ENCODE peak calls at places on chromosomes 7 and 10, in four cellular contexts. H is bronchial epithelial cell, I is spleen, P is ACHN. C is an unnamed sample.

GRCh38 chr7:343864-344607 is 54.1 kb downstream of the FOXL3 start:
- DNase-seq in H (no peak), P (no peak), I (no peak), C (no peak)

GRCh38 chr7:92641921-92642511 is 51.8 kb upstream of the FAM133B start:
- DNase-seq in P (peak; percentile 85), I (no peak), H (peak; percentile 84), C (peak; percentile 22)

GRCh38 chr10:78899996-78900714 is 168.6 kb upstream of the ZMIZ1 start:
- DNase-seq in P (no peak), I (peak; percentile 63), H (no peak), C (no peak)

GRCh38 chr10:3548096-3548495 is 236.9 kb downstream of the KLF6 start:
- DNase-seq in I (no peak), H (no peak), P (no peak), C (no peak)

GRCh38 chr10:62815373-62816111 is 624 bp downstream of the EGR2 start:
- DNase-seq in H (no peak), I (peak; percentile 88), P (no peak), C (no peak)

GRCh38 chr7:136114966-136115762 is 138.0 kb upstream of the MTPN start:
- DNase-seq in H (peak; percentile 23), P (peak; percentile 68), I (peak; percentile 66), C (no peak)

GRCh38 chr7:1061180-1061579 is 16.8 kb downstream of the GPR146 start:
- DNase-seq in H (no peak), I (peak; percentile 71), P (no peak), C (no peak)

GRCh38 chr7:28544453-28545142 is 132.3 kb downstream of the CREB5 start:
- DNase-seq in I (no peak), H (no peak), P (no peak), C (no peak)

GRCh38 chr10:133266056-133266795 is 10.4 kb downstream of the ADAM8 start:
- DNase-seq in P (no peak), I (no peak), H (no peak), C (no peak)

GRCh38 chr10:120505866-120506265 is 48.8 kb downstream of the PLPP4 start:
- DNase-seq in P (no peak), H (no peak), I (no peak), C (no peak)

GRCh38 chr7:134452991-134453473 is 5.9 kb downstream of the AKR1B1 start:
- DNase-seq in P (no peak), I (no peak), H (no peak), C (no peak)

GRCh38 chr7:123725586-123726171 is 23.1 kb downstream of the WASL start:
- DNase-seq in I (no peak), P (no peak), H (no peak), C (no peak)

GRCh38 chr7:114854369-114854768 is 67.5 kb upstream of the MDFIC start:
- DNase-seq in H (peak; percentile 21), I (no peak), P (no peak), C (no peak)

GRCh38 chr10:128879030-128879429 is 588.0 kb upstream of the MGMT start:
- DNase-seq in H (no peak), P (no peak), I (no peak), C (no peak)

GRCh38 chr10:77162697-77163096 is 474.9 kb downstream of the KCNMA1 start:
- DNase-seq in H (peak; percentile 94), P (no peak), I (no peak), C (peak; percentile 84)

GRCh38 chr10:103154464-103155299 is 38.4 kb downstream of the NT5C2 start:
- DNase-seq in H (no peak), P (no peak), I (no peak), C (no peak)

GRCh38 chr10:7239312-7239985 is 171.4 kb downstream of the SFMBT2 start:
- DNase-seq in H (no peak), P (no peak), I (no peak), C (no peak)

GRCh38 chr10:5488272-5489161 is 10.9 kb downstream of the CALML5 start:
- DNase-seq in H (peak; percentile 95), I (peak; percentile 56), P (no peak), C (peak; percentile 89)

GRCh38 chr7:123845823-123846216 is 851 bp downstream of the HYAL4 start:
- DNase-seq in I (no peak), P (no peak), H (no peak), C (no peak)

GRCh38 chr7:143960813-143961610 is 6.4 kb downstream of the OR2F1 start:
- DNase-seq in I (no peak), H (peak; percentile 24), P (no peak), C (no peak)

GRCh38 chr7:133545613-133546012 is 292.7 kb downstream of the EXOC4 start:
- DNase-seq in P (peak; percentile 13), H (peak; percentile 42), I (no peak), C (no peak)

GRCh38 chr7:76296743-76297740 is 5.4 kb upstream of the HSPB1 start:
- DNase-seq in H (peak; percentile 99), P (no peak), I (no peak), C (peak; percentile 99)

GRCh38 chr7:55539380-55539779 is 32.9 kb downstream of the VOPP1 start:
- DNase-seq in I (no peak), H (no peak), P (peak; percentile 36), C (no peak)